ENCODE peak calls at places on chromosome 17, in seven cellular contexts. One of them, this sample, is unnamed.

GRCh38 chr17:20787281-20787680 is 207.8 kb downstream of the CDRT15L2 start:
- DNase-seq in cardiac muscle cell: no peak
- DNase-seq in GM10248: no peak
- DNase-seq in RWPE1: no peak
- DNase-seq in AG10803: no peak
- DNase-seq in brain microvascular endothelial cell: no peak
- DNase-seq in fibroblast of lung: no peak
- DNase-seq in this sample: no peak

GRCh38 chr17:32253117-32253611 is 12.5 kb upstream of the RHBDL3 start:
- DNase-seq in cardiac muscle cell: peak
- DNase-seq in GM10248: peak
- DNase-seq in RWPE1: peak
- DNase-seq in AG10803: peak
- DNase-seq in brain microvascular endothelial cell: peak
- DNase-seq in fibroblast of lung: peak
- DNase-seq in this sample: peak

GRCh38 chr17:47180337-47180736 is 8.8 kb downstream of the CDC27 start:
- DNase-seq in cardiac muscle cell: no peak
- DNase-seq in GM10248: no peak
- DNase-seq in RWPE1: no peak
- DNase-seq in AG10803: no peak
- DNase-seq in brain microvascular endothelial cell: no peak
- DNase-seq in fibroblast of lung: no peak
- DNase-seq in this sample: no peak

GRCh38 chr17:373616-374225 is 21.1 kb upstream of the RPH3AL start:
- DNase-seq in cardiac muscle cell: no peak
- DNase-seq in GM10248: no peak
- DNase-seq in RWPE1: peak
- DNase-seq in AG10803: no peak
- DNase-seq in brain microvascular endothelial cell: no peak
- DNase-seq in fibroblast of lung: no peak
- DNase-seq in this sample: peak

GRCh38 chr17:41915020-41915419 is 3.7 kb downstream of the ACLY start:
- DNase-seq in cardiac muscle cell: no peak
- DNase-seq in GM10248: no peak
- DNase-seq in RWPE1: no peak
- DNase-seq in AG10803: no peak
- DNase-seq in brain microvascular endothelial cell: no peak
- DNase-seq in fibroblast of lung: no peak
- DNase-seq in this sample: no peak

GRCh38 chr17:57537524-57538410 is 207.3 kb downstream of the CCDC182 start:
- DNase-seq in cardiac muscle cell: no peak
- DNase-seq in GM10248: no peak
- DNase-seq in RWPE1: no peak
- DNase-seq in AG10803: no peak
- DNase-seq in brain microvascular endothelial cell: no peak
- DNase-seq in fibroblast of lung: no peak
- DNase-seq in this sample: no peak

GRCh38 chr17:44219636-44220210 is at the start of gene UBTF:
- DNase-seq in cardiac muscle cell: peak
- DNase-seq in GM10248: peak
- DNase-seq in RWPE1: peak
- DNase-seq in AG10803: peak
- DNase-seq in brain microvascular endothelial cell: peak
- DNase-seq in fibroblast of lung: peak
- DNase-seq in this sample: peak

GRCh38 chr17:22193113-22193512 is 500.8 kb downstream of the KCNJ18 start:
- DNase-seq in cardiac muscle cell: no peak
- DNase-seq in GM10248: no peak
- DNase-seq in RWPE1: no peak
- DNase-seq in AG10803: no peak
- DNase-seq in brain microvascular endothelial cell: no peak
- DNase-seq in fibroblast of lung: no peak
- DNase-seq in this sample: no peak

GRCh38 chr17:71628306-71628705 is 492.5 kb upstream of the SOX9 start:
- DNase-seq in cardiac muscle cell: no peak
- DNase-seq in GM10248: no peak
- DNase-seq in RWPE1: no peak
- DNase-seq in AG10803: no peak
- DNase-seq in brain microvascular endothelial cell: peak
- DNase-seq in fibroblast of lung: peak
- DNase-seq in this sample: no peak

DNA sequence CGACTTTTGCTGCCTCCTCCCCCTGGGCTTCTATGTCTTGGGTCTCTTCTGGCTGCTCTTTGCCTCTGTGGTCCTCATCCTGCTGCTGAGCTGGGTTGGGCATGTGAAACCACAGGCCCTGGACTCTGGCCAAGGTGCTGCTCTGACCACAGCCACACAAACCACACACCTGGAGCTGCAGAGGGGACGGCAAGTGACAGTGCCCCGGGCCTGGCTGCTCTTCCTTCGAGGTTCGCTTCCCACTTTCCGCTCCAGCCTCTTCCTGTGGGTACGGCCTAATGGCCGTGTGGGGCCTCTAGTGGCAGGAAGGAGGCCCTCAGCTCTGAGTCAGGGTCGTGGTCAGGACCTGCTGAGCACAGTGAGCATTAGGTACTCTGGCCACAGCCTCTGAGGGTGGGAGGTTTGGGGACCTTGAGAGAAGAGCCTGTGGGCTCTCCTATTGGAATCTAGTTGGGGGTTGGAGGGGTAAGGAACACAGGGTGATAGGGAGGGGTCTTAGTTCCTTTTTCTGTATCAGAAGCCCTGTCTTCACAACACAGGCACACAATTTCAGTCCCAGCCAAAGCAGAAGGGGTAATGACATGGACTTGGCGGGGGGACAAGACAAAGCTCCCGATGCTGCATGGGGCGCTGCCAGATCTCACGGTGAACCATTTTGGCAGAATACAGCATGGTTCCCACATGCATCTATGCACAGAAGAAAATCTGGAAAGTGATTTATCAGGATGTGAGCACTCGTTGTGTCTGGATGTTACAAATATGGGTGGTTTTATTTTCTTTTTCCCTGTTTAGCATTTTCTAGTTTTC is 2.3 kb downstream of the GP1BA start:
- DNase-seq in cardiac muscle cell: no peak
- DNase-seq in GM10248: peak
- DNase-seq in RWPE1: no peak
- DNase-seq in AG10803: peak
- DNase-seq in brain microvascular endothelial cell: peak
- DNase-seq in fibroblast of lung: peak
- DNase-seq in this sample: no peak
- TF ChIP-seq CTCF in cardiac muscle cell: peak
- TF ChIP-seq CTCF in GM10248: peak
- TF ChIP-seq CTCF in RWPE1: no peak
- TF ChIP-seq CTCF in AG10803: peak
- TF ChIP-seq CTCF in brain microvascular endothelial cell: peak
- TF ChIP-seq CTCF in fibroblast of lung: peak
- TF ChIP-seq CTCF in this sample: peak

DNA sequence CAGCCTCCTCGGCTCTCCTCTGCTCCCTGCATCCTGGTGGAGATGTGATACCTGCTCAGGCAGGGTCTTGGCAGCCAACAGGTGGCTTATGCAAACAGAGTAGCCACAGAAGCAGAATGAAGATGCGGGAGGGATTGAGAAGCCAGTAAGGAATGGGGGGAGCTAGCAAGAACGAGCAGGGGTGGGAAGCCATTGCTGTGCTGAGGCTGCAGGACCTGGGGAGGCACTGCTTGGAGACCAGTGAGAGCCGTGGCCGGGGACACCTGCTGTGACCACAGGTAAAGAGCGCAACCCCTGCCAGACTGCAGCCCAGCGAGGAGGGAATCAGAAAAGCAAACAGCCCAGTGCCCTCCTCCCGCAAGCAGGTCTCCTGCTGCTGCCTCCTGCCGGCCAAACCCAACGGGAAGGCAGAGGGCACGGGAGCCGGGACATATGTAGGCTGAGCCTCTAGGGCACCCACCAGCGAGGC is 14.7 kb downstream of the AIPL1 start:
- DNase-seq in cardiac muscle cell: peak
- DNase-seq in GM10248: no peak
- DNase-seq in RWPE1: no peak
- DNase-seq in AG10803: no peak
- DNase-seq in brain microvascular endothelial cell: no peak
- DNase-seq in fibroblast of lung: peak
- DNase-seq in this sample: no peak
- TF ChIP-seq CTCF in cardiac muscle cell: peak
- TF ChIP-seq CTCF in GM10248: peak
- TF ChIP-seq CTCF in RWPE1: peak
- TF ChIP-seq CTCF in AG10803: peak
- TF ChIP-seq CTCF in brain microvascular endothelial cell: peak
- TF ChIP-seq CTCF in fibroblast of lung: peak
- TF ChIP-seq CTCF in this sample: no peak

GRCh38 chr17:58960068-58960467 is 146.6 kb downstream of the TRIM37 start:
- DNase-seq in cardiac muscle cell: peak
- DNase-seq in GM10248: peak
- DNase-seq in RWPE1: peak
- DNase-seq in AG10803: peak
- DNase-seq in brain microvascular endothelial cell: peak
- DNase-seq in fibroblast of lung: peak
- DNase-seq in this sample: no peak
- TF ChIP-seq CTCF in cardiac muscle cell: peak
- TF ChIP-seq CTCF in GM10248: peak
- TF ChIP-seq CTCF in RWPE1: no peak
- TF ChIP-seq CTCF in AG10803: peak
- TF ChIP-seq CTCF in brain microvascular endothelial cell: peak
- TF ChIP-seq CTCF in fibroblast of lung: peak
- TF ChIP-seq CTCF in this sample: no peak

GRCh38 chr17:82416771-82417170 is 1.4 kb upstream of the HEXD start:
- DNase-seq in cardiac muscle cell: no peak
- DNase-seq in GM10248: no peak
- DNase-seq in RWPE1: no peak
- DNase-seq in AG10803: no peak
- DNase-seq in brain microvascular endothelial cell: no peak
- DNase-seq in fibroblast of lung: no peak
- DNase-seq in this sample: no peak
- TF ChIP-seq CTCF in cardiac muscle cell: no peak
- TF ChIP-seq CTCF in GM10248: no peak
- TF ChIP-seq CTCF in RWPE1: no peak
- TF ChIP-seq CTCF in AG10803: peak
- TF ChIP-seq CTCF in brain microvascular endothelial cell: peak
- TF ChIP-seq CTCF in fibroblast of lung: no peak
- TF ChIP-seq CTCF in this sample: no peak

GRCh38 chr17:79109584-79109983 is 35.0 kb downstream of the ENGASE start:
- DNase-seq in cardiac muscle cell: no peak
- DNase-seq in GM10248: no peak
- DNase-seq in RWPE1: no peak
- DNase-seq in AG10803: no peak
- DNase-seq in brain microvascular endothelial cell: no peak
- DNase-seq in fibroblast of lung: no peak
- DNase-seq in this sample: no peak
- TF ChIP-seq CTCF in cardiac muscle cell: peak
- TF ChIP-seq CTCF in GM10248: no peak
- TF ChIP-seq CTCF in RWPE1: no peak
- TF ChIP-seq CTCF in AG10803: peak
- TF ChIP-seq CTCF in brain microvascular endothelial cell: peak
- TF ChIP-seq CTCF in fibroblast of lung: no peak
- TF ChIP-seq CTCF in this sample: no peak

GRCh38 chr17:45969726-45970125 is 29.3 kb upstream of the STH start:
- DNase-seq in cardiac muscle cell: no peak
- DNase-seq in GM10248: no peak
- DNase-seq in RWPE1: no peak
- DNase-seq in AG10803: no peak
- DNase-seq in brain microvascular endothelial cell: no peak
- DNase-seq in fibroblast of lung: no peak
- DNase-seq in this sample: no peak

GRCh38 chr17:45970659-45971058 is 28.4 kb upstream of the STH start:
- DNase-seq in cardiac muscle cell: no peak
- DNase-seq in GM10248: no peak
- DNase-seq in RWPE1: no peak
- DNase-seq in AG10803: no peak
- DNase-seq in brain microvascular endothelial cell: no peak
- DNase-seq in fibroblast of lung: no peak
- DNase-seq in this sample: peak

GRCh38 chr17:45973099-45973838 is 25.8 kb upstream of the STH start:
- DNase-seq in cardiac muscle cell: no peak
- DNase-seq in GM10248: no peak
- DNase-seq in RWPE1: no peak
- DNase-seq in AG10803: no peak
- DNase-seq in brain microvascular endothelial cell: no peak
- DNase-seq in fibroblast of lung: no peak
- DNase-seq in this sample: peak

GRCh38 chr17:45972531-45972930 is 26.5 kb upstream of the STH start:
- DNase-seq in cardiac muscle cell: no peak
- DNase-seq in GM10248: no peak
- DNase-seq in RWPE1: no peak
- DNase-seq in AG10803: no peak
- DNase-seq in brain microvascular endothelial cell: no peak
- DNase-seq in fibroblast of lung: no peak
- DNase-seq in this sample: no peak

GRCh38 chr17:45971698-45972141 is 27.3 kb upstream of the STH start:
- DNase-seq in cardiac muscle cell: no peak
- DNase-seq in GM10248: no peak
- DNase-seq in RWPE1: no peak
- DNase-seq in AG10803: no peak
- DNase-seq in brain microvascular endothelial cell: no peak
- DNase-seq in fibroblast of lung: no peak
- DNase-seq in this sample: no peak
- TF ChIP-seq CTCF in cardiac muscle cell: no peak
- TF ChIP-seq CTCF in GM10248: no peak
- TF ChIP-seq CTCF in RWPE1: no peak
- TF ChIP-seq CTCF in AG10803: no peak
- TF ChIP-seq CTCF in brain microvascular endothelial cell: peak
- TF ChIP-seq CTCF in fibroblast of lung: no peak
- TF ChIP-seq CTCF in this sample: no peak

DNA sequence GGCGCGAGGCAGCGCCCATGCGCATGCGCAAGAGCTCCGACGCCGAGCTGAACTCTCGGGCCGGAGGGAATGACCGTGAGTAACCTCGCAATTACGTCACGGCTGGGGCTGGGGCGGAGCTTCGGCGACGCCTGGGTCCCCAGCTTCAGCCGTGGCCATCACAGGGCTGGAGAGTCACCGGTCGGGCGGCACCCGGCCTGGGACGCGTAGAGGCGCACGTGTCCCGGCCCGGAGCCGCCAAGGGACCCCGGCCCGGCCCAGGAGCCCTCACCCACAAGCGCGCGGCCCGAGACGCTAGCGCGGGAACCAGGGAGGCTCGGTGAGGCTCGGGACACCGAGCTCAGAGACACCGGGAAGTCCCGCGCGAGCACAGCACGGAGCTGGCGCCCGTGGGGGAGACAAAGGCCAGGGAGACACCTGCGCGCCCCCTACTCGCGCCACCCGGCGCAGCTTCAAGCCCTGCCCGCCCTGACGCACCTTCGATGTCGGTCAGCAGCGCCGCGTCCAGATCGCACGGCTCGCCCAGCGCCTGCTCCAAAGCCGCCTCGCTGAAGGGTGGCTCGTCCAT is 452 bp downstream of the SREBF1 start:
- DNase-seq in cardiac muscle cell: peak
- DNase-seq in GM10248: peak
- DNase-seq in RWPE1: peak
- DNase-seq in AG10803: peak
- DNase-seq in brain microvascular endothelial cell: peak
- DNase-seq in fibroblast of lung: peak
- DNase-seq in this sample: peak
- TF ChIP-seq CTCF in cardiac muscle cell: no peak
- TF ChIP-seq CTCF in GM10248: no peak
- TF ChIP-seq CTCF in RWPE1: no peak
- TF ChIP-seq CTCF in AG10803: no peak
- TF ChIP-seq CTCF in brain microvascular endothelial cell: no peak
- TF ChIP-seq CTCF in fibroblast of lung: no peak
- TF ChIP-seq CTCF in this sample: no peak

This sample was measured in spleen.